ENCODE peak calls at places on chromosome 14, in five cellular contexts. One of them, this sample, is unnamed.

GRCh38 chr14:65472189-65472588 is 59.7 kb downstream of the FUT8 start:
- DNase-seq in putamen: no peak
- DNase-seq in activated naive CD8-positive, alpha-beta T cell treated with anti-CD3 and anti-CD28 coated beads for 36 hours: no peak
- DNase-seq in GM12892: no peak
- DNase-seq in CD8-positive, alpha-beta memory T cell: no peak
- DNase-seq in this sample: no peak

GRCh38 chr14:105478624-105479305 is 4.1 kb downstream of the CRIP2 start:
- DNase-seq in putamen: no peak
- DNase-seq in activated naive CD8-positive, alpha-beta T cell treated with anti-CD3 and anti-CD28 coated beads for 36 hours: no peak
- DNase-seq in GM12892: no peak
- DNase-seq in CD8-positive, alpha-beta memory T cell: no peak
- DNase-seq in this sample: no peak

GRCh38 chr14:96573473-96574100 is 71.4 kb downstream of the PAPOLA start:
- DNase-seq in putamen: no peak
- DNase-seq in activated naive CD8-positive, alpha-beta T cell treated with anti-CD3 and anti-CD28 coated beads for 36 hours: no peak
- DNase-seq in GM12892: no peak
- DNase-seq in CD8-positive, alpha-beta memory T cell: no peak
- DNase-seq in this sample: no peak

GRCh38 chr14:101737414-101738367 is 23.8 kb upstream of the PPP2R5C start:
- DNase-seq in putamen: no peak
- DNase-seq in activated naive CD8-positive, alpha-beta T cell treated with anti-CD3 and anti-CD28 coated beads for 36 hours: peak
- DNase-seq in GM12892: no peak
- DNase-seq in CD8-positive, alpha-beta memory T cell: no peak
- DNase-seq in this sample: no peak

GRCh38 chr14:98935921-98936320 is 336.1 kb downstream of the BCL11B start:
- DNase-seq in putamen: no peak
- DNase-seq in activated naive CD8-positive, alpha-beta T cell treated with anti-CD3 and anti-CD28 coated beads for 36 hours: no peak
- DNase-seq in GM12892: no peak
- DNase-seq in CD8-positive, alpha-beta memory T cell: no peak
- DNase-seq in this sample: no peak

GRCh38 chr14:30585204-30585603 is 26.2 kb downstream of the G2E3 start:
- DNase-seq in putamen: no peak
- DNase-seq in activated naive CD8-positive, alpha-beta T cell treated with anti-CD3 and anti-CD28 coated beads for 36 hours: no peak
- DNase-seq in GM12892: no peak
- DNase-seq in CD8-positive, alpha-beta memory T cell: no peak
- DNase-seq in this sample: no peak

GRCh38 chr14:103867523-103867953 is 20.2 kb upstream of the PPP1R13B start:
- DNase-seq in putamen: no peak
- DNase-seq in activated naive CD8-positive, alpha-beta T cell treated with anti-CD3 and anti-CD28 coated beads for 36 hours: no peak
- DNase-seq in GM12892: no peak
- DNase-seq in CD8-positive, alpha-beta memory T cell: no peak
- DNase-seq in this sample: no peak

GRCh38 chr14:66395300-66395699 is 90.9 kb upstream of the CCDC196 start:
- DNase-seq in putamen: no peak
- DNase-seq in activated naive CD8-positive, alpha-beta T cell treated with anti-CD3 and anti-CD28 coated beads for 36 hours: peak
- DNase-seq in GM12892: no peak
- DNase-seq in CD8-positive, alpha-beta memory T cell: no peak
- DNase-seq in this sample: peak

GRCh38 chr14:72516936-72517408 is 376.9 kb downstream of the DPF3 start:
- DNase-seq in putamen: peak
- DNase-seq in activated naive CD8-positive, alpha-beta T cell treated with anti-CD3 and anti-CD28 coated beads for 36 hours: peak
- DNase-seq in GM12892: no peak
- DNase-seq in CD8-positive, alpha-beta memory T cell: peak
- DNase-seq in this sample: peak

GRCh38 chr14:73887116-73887490 is 444 bp downstream of the ZNF410 start:
- DNase-seq in putamen: no peak
- DNase-seq in activated naive CD8-positive, alpha-beta T cell treated with anti-CD3 and anti-CD28 coated beads for 36 hours: no peak
- DNase-seq in GM12892: no peak
- DNase-seq in CD8-positive, alpha-beta memory T cell: no peak
- DNase-seq in this sample: no peak

GRCh38 chr14:35934499-35934898 is 108.4 kb downstream of the BRMS1L start:
- DNase-seq in putamen: no peak
- DNase-seq in activated naive CD8-positive, alpha-beta T cell treated with anti-CD3 and anti-CD28 coated beads for 36 hours: no peak
- DNase-seq in GM12892: no peak
- DNase-seq in CD8-positive, alpha-beta memory T cell: no peak
- DNase-seq in this sample: no peak

GRCh38 chr14:67410313-67410712 is 1.7 kb downstream of the PLEK2 start:
- DNase-seq in putamen: no peak
- DNase-seq in activated naive CD8-positive, alpha-beta T cell treated with anti-CD3 and anti-CD28 coated beads for 36 hours: no peak
- DNase-seq in GM12892: no peak
- DNase-seq in CD8-positive, alpha-beta memory T cell: no peak
- DNase-seq in this sample: no peak

GRCh38 chr14:76961631-76962302 is 66.7 kb downstream of the IRF2BPL start:
- DNase-seq in putamen: peak
- DNase-seq in activated naive CD8-positive, alpha-beta T cell treated with anti-CD3 and anti-CD28 coated beads for 36 hours: peak
- DNase-seq in GM12892: peak
- DNase-seq in CD8-positive, alpha-beta memory T cell: peak
- DNase-seq in this sample: peak

GRCh38 chr14:64196668-64197411 is 97.3 kb downstream of the ESR2 start:
- DNase-seq in putamen: peak
- DNase-seq in activated naive CD8-positive, alpha-beta T cell treated with anti-CD3 and anti-CD28 coated beads for 36 hours: no peak
- DNase-seq in GM12892: no peak
- DNase-seq in CD8-positive, alpha-beta memory T cell: no peak
- DNase-seq in this sample: no peak

GRCh38 chr14:51261151-51261550 is 21.1 kb downstream of the TMX1 start:
- DNase-seq in putamen: no peak
- DNase-seq in activated naive CD8-positive, alpha-beta T cell treated with anti-CD3 and anti-CD28 coated beads for 36 hours: no peak
- DNase-seq in GM12892: no peak
- DNase-seq in CD8-positive, alpha-beta memory T cell: no peak
- DNase-seq in this sample: no peak

GRCh38 chr14:21672116-21672515 is 1.5 kb downstream of the OR4E1 start:
- DNase-seq in putamen: no peak
- DNase-seq in activated naive CD8-positive, alpha-beta T cell treated with anti-CD3 and anti-CD28 coated beads for 36 hours: no peak
- DNase-seq in GM12892: no peak
- DNase-seq in CD8-positive, alpha-beta memory T cell: no peak
- DNase-seq in this sample: no peak

GRCh38 chr14:31261859-31262739 is 54.5 kb upstream of the HECTD1 start:
- DNase-seq in putamen: no peak
- DNase-seq in activated naive CD8-positive, alpha-beta T cell treated with anti-CD3 and anti-CD28 coated beads for 36 hours: no peak
- DNase-seq in GM12892: no peak
- DNase-seq in CD8-positive, alpha-beta memory T cell: no peak
- DNase-seq in this sample: no peak

GRCh38 chr14:24241829-24242443 is 487 bp downstream of the TINF2 start:
- DNase-seq in putamen: peak
- DNase-seq in activated naive CD8-positive, alpha-beta T cell treated with anti-CD3 and anti-CD28 coated beads for 36 hours: peak
- DNase-seq in GM12892: peak
- DNase-seq in CD8-positive, alpha-beta memory T cell: peak
- DNase-seq in this sample: peak

GRCh38 chr14:66425402-66425801 is 60.8 kb upstream of the CCDC196 start:
- DNase-seq in putamen: peak
- DNase-seq in activated naive CD8-positive, alpha-beta T cell treated with anti-CD3 and anti-CD28 coated beads for 36 hours: no peak
- DNase-seq in GM12892: no peak
- DNase-seq in CD8-positive, alpha-beta memory T cell: no peak
- DNase-seq in this sample: no peak

GRCh38 chr14:65976771-65977170 is 509.4 kb upstream of the CCDC196 start:
- DNase-seq in putamen: no peak
- DNase-seq in activated naive CD8-positive, alpha-beta T cell treated with anti-CD3 and anti-CD28 coated beads for 36 hours: no peak
- DNase-seq in GM12892: no peak
- DNase-seq in CD8-positive, alpha-beta memory T cell: no peak
- DNase-seq in this sample: no peak

GRCh38 chr14:69354383-69355154 is 43.5 kb downstream of the ERH start:
- DNase-seq in putamen: peak
- DNase-seq in activated naive CD8-positive, alpha-beta T cell treated with anti-CD3 and anti-CD28 coated beads for 36 hours: peak
- DNase-seq in GM12892: peak
- DNase-seq in CD8-positive, alpha-beta memory T cell: peak
- DNase-seq in this sample: peak

GRCh38 chr14:22981090-22982012 is 1.0 kb downstream of the AJUBA start:
- DNase-seq in putamen: no peak
- DNase-seq in activated naive CD8-positive, alpha-beta T cell treated with anti-CD3 and anti-CD28 coated beads for 36 hours: peak
- DNase-seq in GM12892: no peak
- DNase-seq in CD8-positive, alpha-beta memory T cell: no peak
- DNase-seq in this sample: no peak

GRCh38 chr14:76516884-76517283 is 140.9 kb downstream of the ESRRB start:
- DNase-seq in putamen: no peak
- DNase-seq in activated naive CD8-positive, alpha-beta T cell treated with anti-CD3 and anti-CD28 coated beads for 36 hours: no peak
- DNase-seq in GM12892: no peak
- DNase-seq in CD8-positive, alpha-beta memory T cell: no peak
- DNase-seq in this sample: no peak

GRCh38 chr14:36604757-36605505 is 22.5 kb upstream of the NKX2-8 start:
- DNase-seq in putamen: peak
- DNase-seq in activated naive CD8-positive, alpha-beta T cell treated with anti-CD3 and anti-CD28 coated beads for 36 hours: no peak
- DNase-seq in GM12892: peak
- DNase-seq in CD8-positive, alpha-beta memory T cell: no peak
- DNase-seq in this sample: peak

GRCh38 chr14:103217538-103217937 is 94.3 kb downstream of the TNFAIP2 start:
- DNase-seq in putamen: no peak
- DNase-seq in activated naive CD8-positive, alpha-beta T cell treated with anti-CD3 and anti-CD28 coated beads for 36 hours: no peak
- DNase-seq in GM12892: no peak
- DNase-seq in CD8-positive, alpha-beta memory T cell: no peak
- DNase-seq in this sample: no peak

GRCh38 chr14:71103662-71104484 is 196.6 kb downstream of the PCNX1 start:
- DNase-seq in putamen: peak
- DNase-seq in activated naive CD8-positive, alpha-beta T cell treated with anti-CD3 and anti-CD28 coated beads for 36 hours: no peak
- DNase-seq in GM12892: no peak
- DNase-seq in CD8-positive, alpha-beta memory T cell: no peak
- DNase-seq in this sample: no peak